ENCODE peak calls at places on chromosomes 11 and 22, in four cellular contexts. X is NCI-H1105; F is SJSA1; S is activated CD4-positive, CD25-positive, alpha-beta regulatory T cell. D is an unnamed sample.

GRCh38 chr22:40279017-40279416 is 67.3 kb upstream of the ADSL start:
- DNase-seq in X (no peak), F (no peak), S (no peak), D (no peak)

GRCh38 chr11:72703281-72704008 is 29.2 kb upstream of the PDE2A start:
- DNase-seq in X (no peak), F (no peak), S (no peak), D (no peak)

GRCh38 chr11:70467196-70468085 is 69.1 kb downstream of the CTTN start:
- DNase-seq in X (peak), F (peak), S (no peak), D (peak)

GRCh38 chr11:67301951-67302516 is 1.3 kb upstream of the SSH3 start:
- DNase-seq in X (peak), F (no peak), S (no peak), D (peak)

GRCh38 chr11:8263769-8264410 is at the start of gene LMO1:
- DNase-seq in X (peak), F (peak), S (peak), D (peak)

GRCh38 chr22:50082197-50082715 is 3.0 kb downstream of the MLC1 start:
- DNase-seq in X (no peak), F (no peak), S (no peak), D (no peak)

GRCh38 chr11:19200410-19201201 is 1.2 kb downstream of the CSRP3 start:
- DNase-seq in X (no peak), F (no peak), S (no peak), D (no peak)

GRCh38 chr22:47381240-47381639 is 618.8 kb downstream of the TBC1D22A start:
- DNase-seq in X (no peak), F (no peak), S (no peak), D (no peak)

GRCh38 chr22:29152381-29153138 is 53.1 kb upstream of the EMID1 start:
- DNase-seq in X (no peak), F (no peak), S (no peak), D (no peak)

GRCh38 chr11:111977141-111978027 is 40.2 kb downstream of the DIXDC1 start:
- DNase-seq in X (peak), F (peak), S (no peak), D (peak)

GRCh38 chr22:36010090-36010489 is 18.5 kb downstream of the RBFOX2 start:
- DNase-seq in X (peak), F (no peak), S (no peak), D (no peak)

GRCh38 chr22:42360348-42360747 is 71.9 kb downstream of the NFAM1 start:
- DNase-seq in X (peak), F (no peak), S (no peak), D (no peak)

GRCh38 chr22:36868546-36868945 is 7.7 kb downstream of the NCF4 start:
- DNase-seq in X (no peak), F (no peak), S (no peak), D (no peak)

GRCh38 chr11:68560216-68560615 is 99.7 kb downstream of the PPP6R3 start:
- DNase-seq in X (no peak), F (no peak), S (no peak), D (no peak)

GRCh38 chr11:120384476-120384875 is 48.3 kb downstream of the ARHGEF12 start:
- DNase-seq in X (no peak), F (no peak), S (no peak), D (no peak)

D was measured in NCI-H2227 treated with DMSO at 0.1 percent for 48 hours.